ENCODE peak calls at places on chromosomes 3 and 15, in ten cellular contexts. One of them, this sample, is unnamed.

GRCh38 chr15:28861031-28861534 is 12.6 kb upstream of the GOLGA6L7 start:
- DNase-seq in HCT116: no peak
- DNase-seq in heart left ventricle: no peak
- DNase-seq in transverse colon: no peak
- DNase-seq in body of pancreas: no peak
- DNase-seq in breast epithelium: no peak
- DNase-seq in ovary: no peak
- DNase-seq in esophagus squamous epithelium: no peak
- DNase-seq in A549: no peak
- DNase-seq in esophagus muscularis mucosa: no peak
- DNase-seq in this sample: no peak

GRCh38 chr15:60213377-60214010 is 184.3 kb downstream of the ANXA2 start:
- DNase-seq in HCT116: no peak
- DNase-seq in heart left ventricle: no peak
- DNase-seq in transverse colon: no peak
- DNase-seq in body of pancreas: no peak
- DNase-seq in breast epithelium: no peak
- DNase-seq in ovary: no peak
- DNase-seq in esophagus squamous epithelium: no peak
- DNase-seq in A549: no peak
- DNase-seq in esophagus muscularis mucosa: no peak
- DNase-seq in this sample: no peak

GRCh38 chr3:134336587-134336986 is 37.7 kb downstream of the AMOTL2 start:
- DNase-seq in HCT116: no peak
- DNase-seq in heart left ventricle: no peak
- DNase-seq in transverse colon: no peak
- DNase-seq in body of pancreas: no peak
- DNase-seq in breast epithelium: no peak
- DNase-seq in ovary: no peak
- DNase-seq in esophagus squamous epithelium: no peak
- DNase-seq in A549: no peak
- DNase-seq in esophagus muscularis mucosa: no peak
- DNase-seq in this sample: no peak

GRCh38 chr15:64582202-64582601 is 121.8 kb downstream of the ZNF609 start:
- DNase-seq in HCT116: no peak
- DNase-seq in heart left ventricle: no peak
- DNase-seq in transverse colon: no peak
- DNase-seq in body of pancreas: no peak
- DNase-seq in breast epithelium: no peak
- DNase-seq in ovary: no peak
- DNase-seq in esophagus squamous epithelium: no peak
- DNase-seq in A549: no peak
- DNase-seq in esophagus muscularis mucosa: no peak
- DNase-seq in this sample: no peak

GRCh38 chr15:62770752-62771151 is 271.8 kb upstream of the TPM1 start:
- DNase-seq in HCT116: peak
- DNase-seq in heart left ventricle: no peak
- DNase-seq in transverse colon: no peak
- DNase-seq in body of pancreas: no peak
- DNase-seq in breast epithelium: no peak
- DNase-seq in ovary: no peak
- DNase-seq in esophagus squamous epithelium: no peak
- DNase-seq in A549: no peak
- DNase-seq in esophagus muscularis mucosa: no peak
- DNase-seq in this sample: no peak

GRCh38 chr3:174202561-174202960 is 656.6 kb upstream of the NAALADL2 start:
- DNase-seq in HCT116: no peak
- DNase-seq in heart left ventricle: no peak
- DNase-seq in transverse colon: no peak
- DNase-seq in body of pancreas: no peak
- DNase-seq in breast epithelium: no peak
- DNase-seq in ovary: no peak
- DNase-seq in esophagus squamous epithelium: no peak
- DNase-seq in A549: no peak
- DNase-seq in esophagus muscularis mucosa: no peak
- DNase-seq in this sample: no peak

GRCh38 chr3:154851644-154852043 is 228.5 kb upstream of the MME start:
- DNase-seq in HCT116: no peak
- DNase-seq in heart left ventricle: no peak
- DNase-seq in transverse colon: no peak
- DNase-seq in body of pancreas: no peak
- DNase-seq in breast epithelium: no peak
- DNase-seq in ovary: no peak
- DNase-seq in esophagus squamous epithelium: no peak
- DNase-seq in A549: no peak
- DNase-seq in esophagus muscularis mucosa: no peak
- DNase-seq in this sample: no peak

GRCh38 chr3:76024640-76025039 is 239.3 kb upstream of the ZNF717 start:
- DNase-seq in HCT116: no peak
- DNase-seq in heart left ventricle: no peak
- DNase-seq in transverse colon: no peak
- DNase-seq in body of pancreas: no peak
- DNase-seq in breast epithelium: no peak
- DNase-seq in ovary: no peak
- DNase-seq in esophagus squamous epithelium: no peak
- DNase-seq in A549: no peak
- DNase-seq in esophagus muscularis mucosa: no peak
- DNase-seq in this sample: no peak

GRCh38 chr3:150152567-150152966 is 181.9 kb upstream of the PFN2 start:
- DNase-seq in HCT116: no peak
- DNase-seq in heart left ventricle: no peak
- DNase-seq in transverse colon: no peak
- DNase-seq in body of pancreas: no peak
- DNase-seq in breast epithelium: no peak
- DNase-seq in ovary: no peak
- DNase-seq in esophagus squamous epithelium: no peak
- DNase-seq in A549: no peak
- DNase-seq in esophagus muscularis mucosa: no peak
- DNase-seq in this sample: no peak

GRCh38 chr3:149010966-149011365 is 19.6 kb downstream of the GYG1 start:
- DNase-seq in HCT116: no peak
- DNase-seq in heart left ventricle: no peak
- DNase-seq in transverse colon: no peak
- DNase-seq in body of pancreas: no peak
- DNase-seq in breast epithelium: no peak
- DNase-seq in ovary: no peak
- DNase-seq in esophagus squamous epithelium: no peak
- DNase-seq in A549: no peak
- DNase-seq in esophagus muscularis mucosa: no peak
- DNase-seq in this sample: no peak

GRCh38 chr3:149011676-149012075 is 20.3 kb downstream of the GYG1 start:
- DNase-seq in HCT116: no peak
- DNase-seq in heart left ventricle: no peak
- DNase-seq in transverse colon: no peak
- DNase-seq in body of pancreas: no peak
- DNase-seq in breast epithelium: no peak
- DNase-seq in ovary: no peak
- DNase-seq in esophagus squamous epithelium: no peak
- DNase-seq in A549: no peak
- DNase-seq in esophagus muscularis mucosa: no peak
- DNase-seq in this sample: no peak

GRCh38 chr3:149007567-149008257 is 16.4 kb downstream of the GYG1 start:
- DNase-seq in HCT116: no peak
- DNase-seq in heart left ventricle: no peak
- DNase-seq in transverse colon: no peak
- DNase-seq in body of pancreas: no peak
- DNase-seq in breast epithelium: no peak
- DNase-seq in ovary: no peak
- DNase-seq in esophagus squamous epithelium: no peak
- DNase-seq in A549: no peak
- DNase-seq in esophagus muscularis mucosa: no peak
- DNase-seq in this sample: no peak

GRCh38 chr3:149009732-149010131 is 18.4 kb downstream of the GYG1 start:
- DNase-seq in HCT116: no peak
- DNase-seq in heart left ventricle: no peak
- DNase-seq in transverse colon: peak
- DNase-seq in body of pancreas: no peak
- DNase-seq in breast epithelium: no peak
- DNase-seq in ovary: no peak
- DNase-seq in esophagus squamous epithelium: no peak
- DNase-seq in A549: no peak
- DNase-seq in esophagus muscularis mucosa: no peak
- DNase-seq in this sample: no peak

GRCh38 chr3:149010504-149010951 is 19.2 kb downstream of the GYG1 start:
- DNase-seq in HCT116: no peak
- DNase-seq in heart left ventricle: no peak
- DNase-seq in transverse colon: no peak
- DNase-seq in body of pancreas: no peak
- DNase-seq in breast epithelium: no peak
- DNase-seq in ovary: no peak
- DNase-seq in esophagus squamous epithelium: no peak
- DNase-seq in A549: no peak
- DNase-seq in esophagus muscularis mucosa: no peak
- DNase-seq in this sample: no peak
- TF ChIP-seq POLR2A in HCT116: no peak
- TF ChIP-seq POLR2A in heart left ventricle: no peak
- TF ChIP-seq POLR2A in transverse colon: no peak
- TF ChIP-seq POLR2A in body of pancreas: no peak
- TF ChIP-seq POLR2A in breast epithelium: no peak
- TF ChIP-seq POLR2A in ovary: no peak
- TF ChIP-seq POLR2A in esophagus squamous epithelium: no peak
- TF ChIP-seq POLR2A in A549: no peak
- TF ChIP-seq POLR2A in esophagus muscularis mucosa: no peak
- TF ChIP-seq POLR2A in this sample: no peak

DNA sequence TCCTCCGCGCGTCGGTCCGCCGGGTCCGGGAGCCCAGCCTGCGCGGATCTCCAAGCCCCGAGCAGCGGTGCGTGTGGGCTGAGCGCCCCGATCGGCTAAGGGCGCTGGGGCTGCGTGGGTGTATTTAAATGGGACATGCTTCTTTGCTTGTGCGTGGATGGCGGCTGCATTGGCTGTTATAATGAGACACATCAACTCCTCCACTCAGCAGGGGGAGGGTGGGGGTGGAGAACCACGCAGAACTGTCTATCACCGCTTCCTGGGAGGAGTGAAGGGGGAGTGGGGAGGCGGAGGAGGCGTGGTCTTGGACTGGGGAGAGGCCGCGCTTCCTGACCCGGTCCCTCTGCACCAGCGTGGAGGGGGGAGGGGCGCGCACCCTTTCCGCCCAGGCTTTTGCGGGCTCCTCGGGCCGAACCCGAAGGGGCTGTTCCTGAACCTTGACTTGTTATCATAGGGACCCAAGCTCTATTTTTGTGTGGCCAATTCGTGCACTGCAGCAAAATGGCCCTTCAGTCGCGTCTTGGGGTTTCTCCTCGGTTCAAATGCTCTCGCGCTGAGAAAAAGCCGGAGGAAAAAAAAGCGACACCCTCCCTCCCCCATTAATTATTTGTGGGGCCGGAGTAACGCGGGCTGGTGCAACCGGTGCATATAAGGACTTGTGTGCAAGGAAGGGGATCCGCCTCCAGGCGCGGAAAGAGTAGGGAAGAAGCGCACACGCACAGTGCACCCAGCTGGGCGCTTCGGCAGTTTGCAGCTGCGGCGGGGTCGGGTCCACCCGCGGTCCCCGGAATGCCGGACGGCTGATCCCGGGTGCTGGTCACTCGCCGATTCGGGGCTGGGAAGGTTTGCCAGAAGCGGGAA is at the start of gene TNIK:
- DNase-seq in HCT116: peak
- DNase-seq in heart left ventricle: peak
- DNase-seq in transverse colon: peak
- DNase-seq in body of pancreas: peak
- DNase-seq in breast epithelium: peak
- DNase-seq in ovary: peak
- DNase-seq in esophagus squamous epithelium: peak
- DNase-seq in A549: peak
- DNase-seq in esophagus muscularis mucosa: peak
- DNase-seq in this sample: peak
- TF ChIP-seq POLR2A in HCT116: peak
- TF ChIP-seq POLR2A in heart left ventricle: no peak
- TF ChIP-seq POLR2A in transverse colon: peak
- TF ChIP-seq POLR2A in body of pancreas: peak
- TF ChIP-seq POLR2A in breast epithelium: no peak
- TF ChIP-seq POLR2A in ovary: no peak
- TF ChIP-seq POLR2A in esophagus squamous epithelium: peak
- TF ChIP-seq POLR2A in A549: no peak
- TF ChIP-seq POLR2A in esophagus muscularis mucosa: peak
- TF ChIP-seq POLR2A in this sample: peak

DNA sequence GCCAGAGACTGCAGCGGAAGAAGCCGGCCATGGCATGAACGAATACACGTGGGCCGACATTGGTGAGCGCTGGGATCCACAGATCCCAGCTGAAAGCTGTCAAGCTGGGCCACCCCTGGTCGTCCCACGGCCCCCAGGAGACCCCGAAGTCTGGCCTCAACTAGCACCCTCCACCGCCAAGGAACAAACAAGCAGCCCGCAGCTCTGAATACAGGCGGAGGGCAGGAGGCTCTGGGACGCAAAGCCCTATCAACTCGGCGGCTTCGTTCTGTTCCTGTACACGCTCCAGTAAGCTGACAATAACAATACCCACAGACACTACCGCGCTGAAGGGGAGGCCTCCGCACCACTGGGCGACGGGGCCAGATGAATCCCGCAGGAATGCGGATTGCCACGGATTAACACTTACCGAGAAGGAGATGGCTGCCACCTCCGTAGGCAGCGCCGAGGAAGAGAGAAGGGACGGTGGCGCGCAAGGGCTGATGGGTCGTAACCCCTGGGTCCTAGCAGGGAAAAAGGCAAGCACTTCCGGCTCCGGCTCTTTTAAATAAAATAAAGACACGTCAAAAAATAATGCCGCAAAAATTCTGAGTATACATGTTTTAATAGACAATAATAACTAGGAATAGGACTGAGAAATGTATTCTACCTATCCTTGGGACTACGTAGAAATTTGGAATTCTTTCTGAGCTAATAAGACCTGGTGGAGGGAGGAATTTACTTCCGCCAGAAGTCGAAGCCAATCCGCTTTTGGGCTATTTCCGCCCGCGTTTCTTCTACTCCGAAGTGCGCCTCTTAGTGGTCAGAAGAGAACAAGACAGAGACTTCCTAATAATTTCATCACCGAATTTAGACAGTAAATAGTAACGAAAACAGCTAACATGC is at the start of gene RPL32:
- DNase-seq in HCT116: peak
- DNase-seq in heart left ventricle: peak
- DNase-seq in transverse colon: peak
- DNase-seq in body of pancreas: peak
- DNase-seq in breast epithelium: peak
- DNase-seq in ovary: peak
- DNase-seq in esophagus squamous epithelium: peak
- DNase-seq in A549: peak
- DNase-seq in esophagus muscularis mucosa: peak
- DNase-seq in this sample: peak
- TF ChIP-seq POLR2A in HCT116: peak
- TF ChIP-seq POLR2A in heart left ventricle: no peak
- TF ChIP-seq POLR2A in transverse colon: peak
- TF ChIP-seq POLR2A in body of pancreas: peak
- TF ChIP-seq POLR2A in breast epithelium: peak
- TF ChIP-seq POLR2A in ovary: peak
- TF ChIP-seq POLR2A in esophagus squamous epithelium: peak
- TF ChIP-seq POLR2A in A549: peak
- TF ChIP-seq POLR2A in esophagus muscularis mucosa: peak
- TF ChIP-seq POLR2A in this sample: peak

DNA sequence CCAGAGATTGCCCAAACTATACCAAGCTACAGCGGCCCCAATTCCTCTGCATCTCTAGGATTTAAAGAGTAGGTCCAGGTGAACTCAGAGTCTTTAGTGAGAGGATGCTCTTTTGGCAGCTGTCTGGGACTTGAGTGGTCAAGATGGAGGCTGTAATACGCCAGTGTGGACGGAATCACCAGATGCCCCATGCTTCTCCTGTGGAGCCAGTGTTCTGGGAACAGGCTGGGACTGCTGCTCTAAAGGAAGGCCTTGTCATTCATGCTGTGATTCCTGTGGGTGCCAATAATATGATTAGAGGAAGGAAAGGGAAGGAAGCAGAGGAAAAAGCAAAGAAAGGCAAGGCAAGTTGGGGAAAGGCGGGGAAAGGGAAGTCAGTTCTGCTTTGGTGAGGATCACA is 17.4 kb upstream of the NOX5 start:
- DNase-seq in HCT116: no peak
- DNase-seq in heart left ventricle: no peak
- DNase-seq in transverse colon: no peak
- DNase-seq in body of pancreas: no peak
- DNase-seq in breast epithelium: no peak
- DNase-seq in ovary: no peak
- DNase-seq in esophagus squamous epithelium: no peak
- DNase-seq in A549: no peak
- DNase-seq in esophagus muscularis mucosa: peak
- DNase-seq in this sample: no peak
- TF ChIP-seq POLR2A in HCT116: no peak
- TF ChIP-seq POLR2A in heart left ventricle: no peak
- TF ChIP-seq POLR2A in transverse colon: no peak
- TF ChIP-seq POLR2A in body of pancreas: no peak
- TF ChIP-seq POLR2A in breast epithelium: no peak
- TF ChIP-seq POLR2A in ovary: no peak
- TF ChIP-seq POLR2A in esophagus squamous epithelium: no peak
- TF ChIP-seq POLR2A in A549: no peak
- TF ChIP-seq POLR2A in esophagus muscularis mucosa: no peak
- TF ChIP-seq POLR2A in this sample: no peak

This sample was measured in thyroid gland.